ENCODE peak calls at places on chromosome 17, in five cellular contexts. G is A549, T is heart left ventricle, E is uterus, A is body of pancreas. K is an unnamed sample. For H3K9me3, the result is how much of the 10 kb centered on the place peaks cover.

GRCh38 chr17:74859439-74860228 is at the start of gene GRIN2C:
- DNase-seq in G (no peak), T (no peak), E (no peak), A (no peak), K (peak)

GRCh38 chr17:3950584-3950983 is 13.7 kb downstream of the ATP2A3 start:
- DNase-seq in G (no peak), T (no peak), E (no peak), A (no peak), K (no peak)

GRCh38 chr17:75763269-75763607 is 1.8 kb downstream of the GALK1 start:
- DNase-seq in G (no peak), T (peak), E (no peak), A (no peak), K (no peak)

GRCh38 chr17:75475851-75476250 is 19.4 kb downstream of the TMEM94 start:
- DNase-seq in G (no peak), T (no peak), E (peak), A (no peak), K (no peak)

GRCh38 chr17:32302037-32302436 is 36.4 kb downstream of the RHBDL3 start:
- DNase-seq in G (no peak), T (no peak), E (no peak), A (no peak), K (no peak)

GRCh38 chr17:73420897-73421296 is 109.1 kb upstream of the CDC42EP4 start:
- DNase-seq in G (peak), T (no peak), E (no peak), A (no peak), K (no peak)

GRCh38 chr17:68771867-68772515 is 170.8 kb upstream of the FAM20A start:
- DNase-seq in G (peak), T (no peak), E (no peak), A (peak), K (no peak)

GRCh38 chr17:49941427-49941826 is 27.6 kb upstream of the DLX4 start:
- DNase-seq in G (no peak), T (no peak), E (no peak), A (no peak), K (no peak)

GRCh38 chr17:20072692-20072992 is 63.5 kb downstream of the SPECC1 start:
- DNase-seq in G (no peak), T (no peak), E (no peak), A (no peak), K (no peak)

GRCh38 chr17:81493198-81494038 is 19.2 kb downstream of the ACTG1 start:
- DNase-seq in G (no peak), T (no peak), E (no peak), A (no peak), K (no peak)

GRCh38 chr17:63369233-63369632 is 76.9 kb downstream of the CYB561 start:
- DNase-seq in G (no peak), T (no peak), E (no peak), A (no peak), K (no peak)

GRCh38 chr17:18381953-18382245 is 4.3 kb downstream of the EVPLL start:
- DNase-seq in G (no peak), T (no peak), E (no peak), A (no peak), K (no peak)

GRCh38 chr17:6853764-6854442 is 22.4 kb upstream of the TEKT1 start:
- DNase-seq in G (peak), T (no peak), E (no peak), A (peak), K (peak)

GRCh38 chr17:72125742-72126141 is 4.9 kb downstream of the SOX9 start:
- DNase-seq in G (no peak), T (no peak), E (no peak), A (no peak), K (no peak)

GRCh38 chr17:1058423-1059130 is 61.6 kb downstream of the TIMM22 start:
- DNase-seq in G (peak), T (peak), E (no peak), A (peak), K (peak)

GRCh38 chr17:601462-602303 is 113.0 kb downstream of the VPS53 start:
- DNase-seq in G (no peak), T (no peak), E (peak), A (no peak), K (no peak)

GRCh38 chr17:58630883-58631522 is 60.8 kb downstream of the TEX14 start:
- DNase-seq in G (no peak), T (no peak), E (no peak), A (peak), K (peak)

GRCh38 chr17:49616086-49616485 is 40.4 kb downstream of the NXPH3 start:
- DNase-seq in G (peak), T (no peak), E (no peak), A (no peak), K (no peak)

GRCh38 chr17:21243516-21244303 is 9.5 kb downstream of the NATD1 start:
- DNase-seq in G (no peak), T (no peak), E (no peak), A (no peak), K (no peak)

GRCh38 chr17:49204521-49204920 is 5.9 kb downstream of the GNGT2 start:
- DNase-seq in G (no peak), T (no peak), E (no peak), A (no peak), K (no peak)

GRCh38 chr17:40361925-40362695 is 2.4 kb downstream of the GJD3 start:
- DNase-seq in G (no peak), T (no peak), E (no peak), A (no peak), K (no peak)

GRCh38 chr17:72488542-72489272 is 367.9 kb downstream of the SOX9 start:
- DNase-seq in G (no peak), T (no peak), E (no peak), A (peak), K (no peak)

GRCh38 chr17:38549285-38549684 is 56.5 kb downstream of the SRCIN1 start:
- DNase-seq in G (no peak), T (no peak), E (no peak), A (no peak), K (no peak)

GRCh38 chr17:77363821-77364361 is 223.1 kb downstream of the SEC14L1 start:
- DNase-seq in G (no peak), T (peak), E (peak), A (peak), K (no peak)

GRCh38 chr17:70604854-70605253 is 435.5 kb downstream of the KCNJ2 start:
- DNase-seq in G (no peak), T (no peak), E (no peak), A (no peak), K (no peak)

GRCh38 chr17:73278465-73279453 is 17.1 kb upstream of the CPSF4L start:
- DNase-seq in G (no peak), T (no peak), E (peak), A (peak), K (peak)

GRCh38 chr17:66655861-66656260 is 179.1 kb upstream of the CACNG5 start:
- DNase-seq in G (no peak), T (no peak), E (no peak), A (no peak), K (no peak)

GRCh38 chr17:37300683-37301082 is 75.1 kb upstream of the C17orf78 start:
- DNase-seq in G (no peak), T (no peak), E (no peak), A (no peak), K (no peak)

GRCh38 chr17:59154721-59155438 is at the start of gene SKA2:
- DNase-seq in G (peak), T (peak), E (peak), A (peak), K (peak)

GRCh38 chr17:8212312-8213180 is 2.2 kb upstream of the AURKB start:
- DNase-seq in G (no peak), T (no peak), E (no peak), A (no peak), K (no peak)

GRCh38 chr17:8204761-8205555 is 5.4 kb downstream of the AURKB start:
- DNase-seq in G (no peak), T (no peak), E (no peak), A (no peak), K (no peak)

GRCh38 chr17:8210761-8211458 is 535 bp upstream of the AURKB start:
- DNase-seq in G (no peak), T (no peak), E (no peak), A (no peak), K (no peak)

GRCh38 chr17:8206536-8206935 is 3.8 kb downstream of the AURKB start:
- DNase-seq in G (no peak), T (no peak), E (no peak), A (no peak), K (no peak)

GRCh38 chr17:8209909-8210760 is at the start of gene AURKB:
- DNase-seq in G (peak), T (peak), E (peak), A (peak), K (peak)
- TF ChIP-seq CTCF in G (no peak), T (no peak), E (no peak), A (no peak), K (no peak)

DNA sequence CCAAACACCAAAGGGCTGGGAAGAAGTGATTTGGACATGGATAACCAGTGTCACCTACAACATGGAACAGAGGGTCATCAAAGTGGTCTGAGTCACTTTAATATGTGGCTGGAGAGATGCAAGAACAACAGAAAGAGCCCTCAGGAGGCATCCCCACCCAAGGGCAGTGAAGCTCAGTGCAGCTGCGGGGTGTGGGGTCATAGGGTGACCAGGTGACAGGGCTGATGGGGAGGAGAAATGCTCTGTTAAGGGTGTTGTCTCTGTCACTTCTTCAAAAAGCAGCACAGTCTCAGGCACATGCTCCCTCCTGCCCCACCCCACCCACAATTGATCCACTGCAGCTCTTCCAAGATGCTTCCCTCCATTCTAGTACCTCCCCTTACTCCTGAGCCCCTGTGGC is 819.1 kb downstream of the KCNJ18 start:
- DNase-seq in G (no peak), T (no peak), E (no peak), A (no peak), K (no peak)
- H3K9me3 ChIP-seq in G (under half), T (under half), E (under half), A (under half), K (under half)

DNA sequence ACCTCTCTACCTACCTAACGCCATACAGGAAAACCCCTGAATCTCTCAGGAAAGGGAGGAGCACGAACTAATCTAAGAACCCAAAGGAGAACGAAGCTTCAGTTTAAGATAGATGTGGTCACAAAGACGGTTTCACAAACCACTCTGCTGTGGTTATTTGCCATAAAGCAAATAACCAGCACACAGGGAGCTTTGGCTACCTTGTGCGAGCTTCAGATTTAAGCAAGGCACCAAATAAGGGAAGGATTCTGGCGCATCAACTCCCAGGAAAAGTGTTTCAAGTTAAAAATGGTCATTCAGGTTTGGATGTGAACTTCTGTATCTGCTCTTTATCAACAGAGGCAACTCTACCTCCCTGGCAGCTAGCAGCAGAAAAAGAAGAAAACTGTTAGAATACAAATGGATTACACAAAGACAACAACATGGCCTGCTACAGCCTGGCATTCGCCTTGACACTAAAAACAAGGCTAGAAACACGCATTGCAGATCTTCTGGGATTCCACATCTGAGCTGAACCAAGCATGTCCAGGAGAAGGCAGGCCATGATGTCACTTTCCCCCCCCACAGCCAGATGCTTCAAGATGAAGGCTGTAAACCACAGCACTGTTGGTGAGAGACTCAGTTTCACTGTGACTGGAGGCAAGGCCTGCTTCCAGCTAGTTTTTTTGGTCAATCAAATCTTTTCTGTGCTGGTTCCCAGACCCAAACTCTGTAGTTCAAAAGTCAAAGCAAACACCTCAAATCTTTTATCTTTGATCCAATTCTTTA is 43.6 kb downstream of the SMG6 start:
- DNase-seq in G (no peak), T (no peak), E (peak), A (no peak), K (no peak)
- TF ChIP-seq POLR2A in G (no peak), T (no peak), E (no peak), A (no peak), K (no peak)

GRCh38 chr17:35256629-35257028 is 13.8 kb downstream of the SLFN5 start:
- DNase-seq in G (no peak), T (no peak), E (no peak), A (peak), K (no peak)
- TF ChIP-seq CTCF in G (peak), T (no peak), E (no peak), A (no peak), K (no peak)

GRCh38 chr17:16552637-16553045 is 16.4 kb downstream of the ZNF287 start:
- DNase-seq in G (no peak), T (no peak), E (no peak), A (no peak), K (no peak)
- H3K9me3 ChIP-seq in G (half or more), T (under half), E (under half), A (under half), K (under half)

DNA sequence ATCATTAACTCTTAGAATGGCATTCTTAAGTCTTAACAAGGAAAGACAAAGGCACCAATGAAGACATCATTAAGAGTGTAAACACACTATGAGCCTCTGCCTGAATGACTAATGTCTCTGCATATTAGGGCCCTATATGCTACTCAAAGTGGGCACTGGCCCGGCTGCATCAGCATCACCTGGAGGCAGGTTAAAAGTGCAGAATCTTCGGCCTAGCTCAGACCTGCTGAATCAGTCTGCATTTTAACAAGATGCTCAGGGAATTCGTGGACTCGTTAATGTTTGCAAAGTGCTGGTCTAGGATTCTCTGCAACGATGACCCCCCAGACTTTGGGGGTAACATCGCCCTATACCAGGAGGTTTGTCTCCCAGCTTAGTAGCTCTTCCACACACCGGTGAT is 6.7 kb downstream of the MPP3 start:
- DNase-seq in G (no peak), T (no peak), E (no peak), A (no peak), K (no peak)
- TF ChIP-seq POLR2A in G (no peak), T (no peak), E (no peak), A (no peak), K (no peak)

K was measured in thyroid gland.